ENCODE peak calls at places on chromosomes 13 and 19, in eight cellular contexts. One of them, this sample, is unnamed.

GRCh38 chr19:41945135-41945766 is 13.9 kb downstream of the RABAC1 start:
- DNase-seq in suprapubic skin: no peak
- DNase-seq in AG09319: no peak
- DNase-seq in AG08395: no peak
- DNase-seq in non-pigmented ciliary epithelial cell: no peak
- DNase-seq in H54: no peak
- DNase-seq in dermis blood vessel endothelial cell: no peak
- DNase-seq in tibial artery: no peak
- DNase-seq in this sample: no peak

GRCh38 chr19:5905072-5905778 is 553 bp downstream of the VMAC start:
- DNase-seq in suprapubic skin: no peak
- DNase-seq in AG09319: no peak
- DNase-seq in AG08395: no peak
- DNase-seq in non-pigmented ciliary epithelial cell: no peak
- DNase-seq in H54: no peak
- DNase-seq in dermis blood vessel endothelial cell: no peak
- DNase-seq in tibial artery: no peak
- DNase-seq in this sample: no peak

GRCh38 chr13:47100214-47100853 is 203.5 kb upstream of the HTR2A start:
- DNase-seq in suprapubic skin: no peak
- DNase-seq in AG09319: peak
- DNase-seq in AG08395: no peak
- DNase-seq in non-pigmented ciliary epithelial cell: no peak
- DNase-seq in H54: no peak
- DNase-seq in dermis blood vessel endothelial cell: no peak
- DNase-seq in tibial artery: no peak
- DNase-seq in this sample: no peak

GRCh38 chr13:50713849-50714248 is 129.6 kb downstream of the DLEU7 start:
- DNase-seq in suprapubic skin: no peak
- DNase-seq in AG09319: no peak
- DNase-seq in AG08395: peak
- DNase-seq in non-pigmented ciliary epithelial cell: peak
- DNase-seq in H54: peak
- DNase-seq in dermis blood vessel endothelial cell: no peak
- DNase-seq in tibial artery: no peak
- DNase-seq in this sample: no peak

GRCh38 chr13:49587311-49587847 is 2.0 kb upstream of the RCBTB1 start:
- DNase-seq in suprapubic skin: no peak
- DNase-seq in AG09319: no peak
- DNase-seq in AG08395: no peak
- DNase-seq in non-pigmented ciliary epithelial cell: peak
- DNase-seq in H54: peak
- DNase-seq in dermis blood vessel endothelial cell: no peak
- DNase-seq in tibial artery: no peak
- DNase-seq in this sample: no peak

GRCh38 chr19:2816641-2817040 is 3.0 kb upstream of the ZNF554 start:
- DNase-seq in suprapubic skin: no peak
- DNase-seq in AG09319: no peak
- DNase-seq in AG08395: no peak
- DNase-seq in non-pigmented ciliary epithelial cell: no peak
- DNase-seq in H54: peak
- DNase-seq in dermis blood vessel endothelial cell: no peak
- DNase-seq in tibial artery: no peak
- DNase-seq in this sample: no peak

GRCh38 chr13:46315491-46316075 is 71.5 kb downstream of the RUBCNL start:
- DNase-seq in suprapubic skin: no peak
- DNase-seq in AG09319: no peak
- DNase-seq in AG08395: no peak
- DNase-seq in non-pigmented ciliary epithelial cell: no peak
- DNase-seq in H54: no peak
- DNase-seq in dermis blood vessel endothelial cell: no peak
- DNase-seq in tibial artery: no peak
- DNase-seq in this sample: no peak

GRCh38 chr19:31002852-31003251 is 346.4 kb downstream of the TSHZ3 start:
- DNase-seq in suprapubic skin: no peak
- DNase-seq in AG09319: no peak
- DNase-seq in AG08395: no peak
- DNase-seq in non-pigmented ciliary epithelial cell: no peak
- DNase-seq in H54: no peak
- DNase-seq in dermis blood vessel endothelial cell: no peak
- DNase-seq in tibial artery: no peak
- DNase-seq in this sample: no peak